ENCODE peak calls at places on chromosome 16, in seven cellular contexts. One of them, this sample, is unnamed.

GRCh38 chr16:616771-617586 is 13.8 kb upstream of the WFIKKN1 start:
- DNase-seq in lower leg skin: no peak
- DNase-seq in HFFc6: no peak
- DNase-seq in CD4-positive, alpha-beta T cell: no peak
- DNase-seq in Calu3: no peak
- DNase-seq in colonic mucosa: no peak
- DNase-seq in MM.1S: no peak
- DNase-seq in this sample: no peak

GRCh38 chr16:64629622-64630021 is 492.2 kb downstream of the CDH11 start:
- DNase-seq in lower leg skin: no peak
- DNase-seq in HFFc6: no peak
- DNase-seq in CD4-positive, alpha-beta T cell: no peak
- DNase-seq in Calu3: no peak
- DNase-seq in colonic mucosa: no peak
- DNase-seq in MM.1S: no peak
- DNase-seq in this sample: no peak

GRCh38 chr16:66516808-66517585 is 32.9 kb downstream of the TK2 start:
- DNase-seq in lower leg skin: peak; percentile 99
- DNase-seq in HFFc6: peak; percentile 98
- DNase-seq in CD4-positive, alpha-beta T cell: peak; percentile 75
- DNase-seq in Calu3: peak; percentile 98
- DNase-seq in colonic mucosa: peak; percentile 99
- DNase-seq in MM.1S: peak; percentile 99
- DNase-seq in this sample: no peak

GRCh38 chr16:75116911-75117245 is 298 bp upstream of the LDHD start:
- DNase-seq in lower leg skin: no peak
- DNase-seq in HFFc6: no peak
- DNase-seq in CD4-positive, alpha-beta T cell: no peak
- DNase-seq in Calu3: no peak
- DNase-seq in colonic mucosa: no peak
- DNase-seq in MM.1S: no peak
- DNase-seq in this sample: no peak

GRCh38 chr16:81486555-81487061 is 42.0 kb downstream of the CMIP start:
- DNase-seq in lower leg skin: peak; percentile 93
- DNase-seq in HFFc6: no peak
- DNase-seq in CD4-positive, alpha-beta T cell: no peak
- DNase-seq in Calu3: no peak
- DNase-seq in colonic mucosa: peak; percentile 45
- DNase-seq in MM.1S: no peak
- DNase-seq in this sample: no peak

GRCh38 chr16:81636298-81636960 is 142.7 kb upstream of the PLCG2 start:
- DNase-seq in lower leg skin: no peak
- DNase-seq in HFFc6: no peak
- DNase-seq in CD4-positive, alpha-beta T cell: no peak
- DNase-seq in Calu3: no peak
- DNase-seq in colonic mucosa: no peak
- DNase-seq in MM.1S: no peak
- DNase-seq in this sample: no peak

GRCh38 chr16:9847146-9847545 is 335.1 kb downstream of the GRIN2A start:
- DNase-seq in lower leg skin: no peak
- DNase-seq in HFFc6: no peak
- DNase-seq in CD4-positive, alpha-beta T cell: no peak
- DNase-seq in Calu3: no peak
- DNase-seq in colonic mucosa: no peak
- DNase-seq in MM.1S: no peak
- DNase-seq in this sample: no peak

GRCh38 chr16:29825145-29826044 is 5.1 kb downstream of the MVP start:
- DNase-seq in lower leg skin: no peak
- DNase-seq in HFFc6: peak; percentile 74
- DNase-seq in CD4-positive, alpha-beta T cell: no peak
- DNase-seq in Calu3: no peak
- DNase-seq in colonic mucosa: peak; percentile 70
- DNase-seq in MM.1S: peak; percentile 51
- DNase-seq in this sample: peak; percentile 84

GRCh38 chr16:29680180-29680598 is 1.2 kb downstream of the QPRT start:
- DNase-seq in lower leg skin: no peak
- DNase-seq in HFFc6: no peak
- DNase-seq in CD4-positive, alpha-beta T cell: no peak
- DNase-seq in Calu3: peak; percentile 48
- DNase-seq in colonic mucosa: peak; percentile 75
- DNase-seq in MM.1S: no peak
- DNase-seq in this sample: no peak

GRCh38 chr16:48113471-48113870 is 42.3 kb downstream of the ABCC12 start:
- DNase-seq in lower leg skin: no peak
- DNase-seq in HFFc6: no peak
- DNase-seq in CD4-positive, alpha-beta T cell: no peak
- DNase-seq in Calu3: peak; percentile 18
- DNase-seq in colonic mucosa: no peak
- DNase-seq in MM.1S: no peak
- DNase-seq in this sample: no peak
- TF ChIP-seq CTCF in lower leg skin: no peak
- TF ChIP-seq CTCF in HFFc6: peak; percentile 55
- TF ChIP-seq CTCF in CD4-positive, alpha-beta T cell: no peak
- TF ChIP-seq CTCF in Calu3: no peak
- TF ChIP-seq CTCF in colonic mucosa: no peak
- TF ChIP-seq CTCF in MM.1S: no peak
- TF ChIP-seq CTCF in this sample: no peak

GRCh38 chr16:19177111-19177747 is 9.2 kb downstream of the SYT17 start:
- DNase-seq in lower leg skin: no peak
- DNase-seq in HFFc6: no peak
- DNase-seq in CD4-positive, alpha-beta T cell: no peak
- DNase-seq in Calu3: peak; percentile 18
- DNase-seq in colonic mucosa: no peak
- DNase-seq in MM.1S: no peak
- DNase-seq in this sample: no peak
- TF ChIP-seq CTCF in lower leg skin: no peak
- TF ChIP-seq CTCF in HFFc6: no peak
- TF ChIP-seq CTCF in CD4-positive, alpha-beta T cell: no peak
- TF ChIP-seq CTCF in Calu3: no peak
- TF ChIP-seq CTCF in colonic mucosa: no peak
- TF ChIP-seq CTCF in MM.1S: no peak
- TF ChIP-seq CTCF in this sample: peak; percentile 17

DNA sequence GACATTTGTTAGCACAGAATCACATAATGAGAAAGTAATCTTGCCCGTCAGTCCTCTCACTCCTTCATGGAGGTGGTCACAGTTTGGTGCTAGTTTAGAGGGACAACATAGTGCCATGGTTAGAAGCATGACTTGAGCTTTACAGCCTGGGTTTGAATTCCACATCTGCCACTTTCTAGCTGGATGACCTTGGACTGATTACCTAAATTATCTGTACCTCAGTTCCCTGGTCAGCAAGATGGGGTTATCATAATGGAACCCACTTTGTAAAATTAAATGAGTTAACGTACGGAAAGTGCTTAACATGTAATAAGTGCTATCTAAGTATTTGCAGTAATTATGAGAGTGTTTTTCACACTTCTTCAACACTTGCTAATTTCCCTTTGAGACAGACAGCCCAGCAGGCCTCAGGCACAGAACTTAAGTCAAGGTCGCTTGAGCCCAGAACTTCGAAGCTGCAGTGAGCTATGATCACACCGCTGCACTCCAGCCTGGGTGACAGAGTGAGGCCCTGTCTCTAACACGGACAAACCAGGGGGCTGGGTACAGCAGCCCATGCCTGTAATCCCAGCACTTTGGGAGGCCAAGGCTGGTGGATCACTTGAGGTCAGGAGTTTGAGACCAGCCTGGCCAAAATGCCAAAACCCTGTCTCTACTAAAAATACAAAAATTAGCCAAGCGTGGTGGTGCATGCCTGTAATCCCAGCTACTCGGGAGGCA is 7.1 kb downstream of the VWA3A start:
- DNase-seq in lower leg skin: no peak
- DNase-seq in HFFc6: no peak
- DNase-seq in CD4-positive, alpha-beta T cell: no peak
- DNase-seq in Calu3: no peak
- DNase-seq in colonic mucosa: no peak
- DNase-seq in MM.1S: no peak
- DNase-seq in this sample: no peak
- TF ChIP-seq CTCF in lower leg skin: no peak
- TF ChIP-seq CTCF in HFFc6: peak; percentile 44
- TF ChIP-seq CTCF in CD4-positive, alpha-beta T cell: peak; percentile 14
- TF ChIP-seq CTCF in Calu3: no peak
- TF ChIP-seq CTCF in colonic mucosa: no peak
- TF ChIP-seq CTCF in MM.1S: no peak
- TF ChIP-seq CTCF in this sample: no peak

GRCh38 chr16:89209522-89210044 is 7.9 kb upstream of the ZNF778 start:
- DNase-seq in lower leg skin: no peak
- DNase-seq in HFFc6: no peak
- DNase-seq in CD4-positive, alpha-beta T cell: no peak
- DNase-seq in Calu3: no peak
- DNase-seq in colonic mucosa: no peak
- DNase-seq in MM.1S: no peak
- DNase-seq in this sample: peak; percentile 15
- TF ChIP-seq CTCF in lower leg skin: no peak
- TF ChIP-seq CTCF in HFFc6: no peak
- TF ChIP-seq CTCF in CD4-positive, alpha-beta T cell: no peak
- TF ChIP-seq CTCF in Calu3: no peak
- TF ChIP-seq CTCF in colonic mucosa: no peak
- TF ChIP-seq CTCF in MM.1S: no peak
- TF ChIP-seq CTCF in this sample: no peak